ENCODE peak calls at places on chromosomes 7 and 10, in nine cellular contexts. One of them, this sample, is unnamed.
A peak's percentile ranks its signal among the peaks of the same experiment; 100 is the strongest.

GRCh38 chr7:22255834-22256233 is 101.1 kb downstream of the RAPGEF5 start:
- DNase-seq in HTR-8/SVneo: no peak
- DNase-seq in Ammon's horn: no peak
- DNase-seq in NCI-H2107: peak; percentile 12
- DNase-seq in BJ: no peak
- DNase-seq in GM19239: no peak
- DNase-seq in NCI-H2081: no peak
- DNase-seq in HEK293T: no peak
- DNase-seq in NCI-H1417: peak; percentile 25
- DNase-seq in this sample: no peak

GRCh38 chr7:15326044-15326644 is 235.7 kb downstream of the AGMO start:
- DNase-seq in NCI-H2081: peak; percentile 72
- DNase-seq in NCI-H2107: peak; percentile 25
- DNase-seq in HTR-8/SVneo: peak; percentile 3
- DNase-seq in Ammon's horn: peak; percentile 30
- DNase-seq in NCI-H1417: peak; percentile 29
- DNase-seq in GM19239: no peak
- DNase-seq in BJ: no peak
- DNase-seq in HEK293T: no peak
- DNase-seq in this sample: no peak

GRCh38 chr7:374706-375490 is 84.9 kb downstream of the FOXL3 start:
- DNase-seq in NCI-H2107: no peak
- DNase-seq in GM19239: no peak
- DNase-seq in Ammon's horn: no peak
- DNase-seq in HTR-8/SVneo: no peak
- DNase-seq in HEK293T: no peak
- DNase-seq in NCI-H1417: no peak
- DNase-seq in NCI-H2081: no peak
- DNase-seq in BJ: no peak
- DNase-seq in this sample: no peak

GRCh38 chr10:63268139-63268797 is 135.1 kb downstream of the NRBF2 start:
- DNase-seq in NCI-H1417: no peak
- DNase-seq in NCI-H2081: no peak
- DNase-seq in Ammon's horn: no peak
- DNase-seq in GM19239: no peak
- DNase-seq in NCI-H2107: no peak
- DNase-seq in HTR-8/SVneo: no peak
- DNase-seq in HEK293T: no peak
- DNase-seq in BJ: no peak
- DNase-seq in this sample: no peak

GRCh38 chr7:133183042-133183441 is 69.8 kb upstream of the EXOC4 start:
- DNase-seq in HTR-8/SVneo: no peak
- DNase-seq in GM19239: no peak
- DNase-seq in BJ: no peak
- DNase-seq in NCI-H2081: no peak
- DNase-seq in HEK293T: no peak
- DNase-seq in Ammon's horn: no peak
- DNase-seq in NCI-H2107: no peak
- DNase-seq in NCI-H1417: no peak
- DNase-seq in this sample: no peak

GRCh38 chr10:85280014-85280413 is 951.6 kb downstream of the CCSER2 start:
- DNase-seq in HEK293T: no peak
- DNase-seq in NCI-H2081: no peak
- DNase-seq in GM19239: no peak
- DNase-seq in BJ: no peak
- DNase-seq in NCI-H1417: peak; percentile 33
- DNase-seq in HTR-8/SVneo: no peak
- DNase-seq in Ammon's horn: no peak
- DNase-seq in NCI-H2107: no peak
- DNase-seq in this sample: no peak

GRCh38 chr10:13891542-13892431 is 305.0 kb downstream of the PRPF18 start:
- DNase-seq in NCI-H2081: no peak
- DNase-seq in HEK293T: peak; percentile 74
- DNase-seq in BJ: no peak
- DNase-seq in NCI-H1417: peak; percentile 42
- DNase-seq in HTR-8/SVneo: peak; percentile 18
- DNase-seq in GM19239: no peak
- DNase-seq in NCI-H2107: no peak
- DNase-seq in Ammon's horn: no peak
- DNase-seq in this sample: no peak

GRCh38 chr10:8438603-8439002 is 384.1 kb downstream of the GATA3 start:
- DNase-seq in GM19239: no peak
- DNase-seq in HTR-8/SVneo: no peak
- DNase-seq in HEK293T: no peak
- DNase-seq in NCI-H1417: no peak
- DNase-seq in BJ: no peak
- DNase-seq in NCI-H2107: no peak
- DNase-seq in Ammon's horn: no peak
- DNase-seq in NCI-H2081: no peak
- DNase-seq in this sample: peak; percentile 11

GRCh38 chr7:123498651-123499050 is 35.7 kb downstream of the IQUB start:
- DNase-seq in NCI-H2107: no peak
- DNase-seq in HEK293T: no peak
- DNase-seq in GM19239: no peak
- DNase-seq in Ammon's horn: no peak
- DNase-seq in BJ: no peak
- DNase-seq in NCI-H1417: no peak
- DNase-seq in HTR-8/SVneo: no peak
- DNase-seq in NCI-H2081: no peak
- DNase-seq in this sample: no peak

GRCh38 chr7:158445421-158446175 is 142.0 kb downstream of the PTPRN2 start:
- DNase-seq in NCI-H2107: no peak
- DNase-seq in HEK293T: no peak
- DNase-seq in NCI-H2081: no peak
- DNase-seq in NCI-H1417: no peak
- DNase-seq in HTR-8/SVneo: no peak
- DNase-seq in Ammon's horn: no peak
- DNase-seq in GM19239: no peak
- DNase-seq in BJ: no peak
- DNase-seq in this sample: no peak

GRCh38 chr7:68238204-68238805 is 1241.7 kb downstream of the TYW1 start:
- DNase-seq in HEK293T: no peak
- DNase-seq in NCI-H2107: no peak
- DNase-seq in NCI-H2081: no peak
- DNase-seq in BJ: no peak
- DNase-seq in NCI-H1417: no peak
- DNase-seq in HTR-8/SVneo: no peak
- DNase-seq in Ammon's horn: no peak
- DNase-seq in GM19239: no peak
- DNase-seq in this sample: no peak

GRCh38 chr10:14884082-14884481 is 5.4 kb downstream of the SUV39H2 start:
- DNase-seq in Ammon's horn: no peak
- DNase-seq in NCI-H2081: no peak
- DNase-seq in GM19239: no peak
- DNase-seq in NCI-H1417: no peak
- DNase-seq in HEK293T: no peak
- DNase-seq in BJ: no peak
- DNase-seq in NCI-H2107: no peak
- DNase-seq in HTR-8/SVneo: no peak
- DNase-seq in this sample: no peak

GRCh38 chr7:13028731-13029099 is 341.3 kb downstream of the ARL4A start:
- DNase-seq in BJ: no peak
- DNase-seq in NCI-H2107: no peak
- DNase-seq in HEK293T: no peak
- DNase-seq in GM19239: no peak
- DNase-seq in HTR-8/SVneo: no peak
- DNase-seq in Ammon's horn: no peak
- DNase-seq in NCI-H1417: no peak
- DNase-seq in NCI-H2081: no peak
- DNase-seq in this sample: no peak